ENCODE peak calls at places on chromosomes 12 and 14, in five cellular contexts. S, I, F, V and T are unnamed samples.

GRCh38 chr12:77847060-77847541 is 16.4 kb downstream of the NAV3 start:
- DNase-seq in S (peak; percentile 80), I (no peak), F (no peak), V (no peak), T (no peak)

GRCh38 chr12:71385155-71385554 is 54.4 kb upstream of the LGR5 start:
- DNase-seq in S (no peak), I (no peak), F (no peak), V (no peak), T (no peak)

GRCh38 chr12:68785358-68785757 is 22.6 kb upstream of the MDM2 start:
- DNase-seq in S (no peak), I (no peak), F (no peak), V (no peak), T (no peak)

GRCh38 chr12:42097971-42098370 is 46.7 kb downstream of the GXYLT1 start:
- DNase-seq in S (no peak), I (no peak), F (no peak), V (no peak), T (no peak)

GRCh38 chr14:66401447-66402095 is 84.6 kb upstream of the CCDC196 start:
- DNase-seq in S (peak; percentile 7), I (no peak), F (no peak), V (no peak), T (no peak)

GRCh38 chr12:1635656-1636055 is 6.6 kb downstream of the WNT5B start:
- DNase-seq in S (no peak), I (no peak), F (no peak), V (no peak), T (no peak)

GRCh38 chr14:91911474-91912032 is 35.9 kb downstream of the FBLN5 start:
- DNase-seq in S (peak; percentile 48), I (no peak), F (no peak), V (no peak), T (peak; percentile 32)

GRCh38 chr12:115569694-115570093 is 707.8 kb downstream of the MED13L start:
- DNase-seq in S (no peak), I (no peak), F (no peak), V (no peak), T (no peak)

GRCh38 chr14:20986811-20987210 is 3.0 kb upstream of the METTL17 start:
- DNase-seq in S (peak; percentile 91), I (no peak), F (no peak), V (no peak), T (no peak)

GRCh38 chr14:33061667-33062325 is 123.1 kb downstream of the NPAS3 start:
- DNase-seq in S (no peak), I (no peak), F (no peak), V (no peak), T (no peak)

GRCh38 chr14:48582938-48583337 is 907.5 kb upstream of the MDGA2 start:
- DNase-seq in S (no peak), I (no peak), F (no peak), V (no peak), T (no peak)

GRCh38 chr14:50501642-50502041 is 30.7 kb downstream of the MAP4K5 start:
- DNase-seq in S (peak; percentile 55), I (no peak), F (no peak), V (no peak), T (no peak)

GRCh38 chr12:106227641-106228319 is 20.0 kb downstream of the CKAP4 start:
- DNase-seq in S (peak; percentile 66), I (peak; percentile 74), F (no peak), V (peak; percentile 68), T (peak; percentile 44)

GRCh38 chr12:6925543-6926279 is 2.0 kb upstream of the ATN1 start:
- DNase-seq in S (peak; percentile 84), I (peak; percentile 75), F (no peak), V (peak; percentile 89), T (peak; percentile 79)

GRCh38 chr12:109053382-109054123 is 1.2 kb downstream of the USP30 start:
- DNase-seq in S (peak; percentile 10), I (no peak), F (no peak), V (no peak), T (no peak)

GRCh38 chr14:30610719-30611388 is 11.3 kb upstream of the SCFD1 start:
- DNase-seq in S (peak; percentile 77), I (peak; percentile 61), F (no peak), V (no peak), T (peak; percentile 55)

GRCh38 chr14:59342108-59342507 is 123.1 kb downstream of the GPR135 start:
- DNase-seq in S (no peak), I (no peak), F (no peak), V (no peak), T (no peak)

GRCh38 chr12:47302111-47302597 is 222.4 kb upstream of the AMIGO2 start:
- DNase-seq in S (no peak), I (no peak), F (no peak), V (no peak), T (no peak)

GRCh38 chr14:51089278-51089677 is 5.6 kb downstream of the TRIM9 start:
- DNase-seq in S (no peak), I (no peak), F (no peak), V (no peak), T (no peak)

GRCh38 chr12:2856901-2857495 is at the start of gene TEX52:
- DNase-seq in S (no peak), I (no peak), F (no peak), V (no peak), T (no peak)

GRCh38 chr14:41606249-41607118 is at the start of gene LRFN5:
- DNase-seq in S (peak; percentile 62), I (no peak), F (no peak), V (no peak), T (no peak)

GRCh38 chr12:74889563-74890236 is 319.9 kb downstream of the KCNC2 start:
- DNase-seq in S (peak; percentile 16), I (no peak), F (no peak), V (no peak), T (no peak)

GRCh38 chr14:64807588-64807987 is 72.1 kb downstream of the SPTB start:
- DNase-seq in S (no peak), I (no peak), F (no peak), V (no peak), T (no peak)

GRCh38 chr14:91861091-91861490 is 6.2 kb downstream of the TC2N start:
- DNase-seq in S (no peak), I (no peak), F (no peak), V (no peak), T (no peak)

GRCh38 chr14:81311128-81311527 is 89.0 kb downstream of the STON2 start:
- DNase-seq in S (no peak), I (no peak), F (no peak), V (no peak), T (no peak)

GRCh38 chr12:105083551-105084105 is 630 bp downstream of the ALDH1L2 start:
- DNase-seq in S (peak; percentile 93), I (peak; percentile 69), F (no peak), V (peak; percentile 84), T (no peak)

GRCh38 chr12:24560867-24561266 is 388.0 kb downstream of the BCAT1 start:
- DNase-seq in S (no peak), I (no peak), F (no peak), V (no peak), T (no peak)

GRCh38 chr12:75672212-75672611 is 160.8 kb upstream of the KRR1 start:
- DNase-seq in S (no peak), I (no peak), F (no peak), V (no peak), T (no peak)

GRCh38 chr12:13210543-13211190 is 14.1 kb downstream of the EMP1 start:
- DNase-seq in S (no peak), I (no peak), F (no peak), V (no peak), T (no peak)

GRCh38 chr12:131605304-131605829 is 105.5 kb upstream of the SFSWAP start:
- DNase-seq in S (no peak), I (no peak), F (no peak), V (no peak), T (no peak)

GRCh38 chr14:71261206-71261605 is 353.9 kb downstream of the PCNX1 start:
- DNase-seq in S (no peak), I (no peak), F (no peak), V (no peak), T (no peak)

GRCh38 chr14:97306785-97307246 is 509.6 kb downstream of the VRK1 start:
- DNase-seq in S (no peak), I (no peak), F (no peak), V (no peak), T (no peak)

GRCh38 chr14:55605793-55606192 is 25.8 kb downstream of the KTN1 start:
- DNase-seq in S (no peak), I (no peak), F (no peak), V (no peak), T (no peak)

GRCh38 chr12:13772264-13772663 is 209.1 kb downstream of the GRIN2B start:
- DNase-seq in S (no peak), I (no peak), F (no peak), V (no peak), T (no peak)

GRCh38 chr14:92586001-92586947 is 72.7 kb downstream of the RIN3 start:
- DNase-seq in S (peak; percentile 86), I (no peak), F (no peak), V (peak; percentile 87), T (peak; percentile 21)